ENCODE peak calls at places on chromosomes 1 and 21, in nine cellular contexts. One of them, this sample, is unnamed.

GRCh38 chr1:208962867-208963266 is 620.6 kb upstream of the CAMK1G start:
- DNase-seq in HFF-Myc: no peak
- DNase-seq in AG08396: no peak
- DNase-seq in T-helper 1 cell: no peak
- DNase-seq in tibial artery: no peak
- DNase-seq in GM03348: no peak
- DNase-seq in activated CD4-positive, alpha-beta T cell treated with anti-CD3 and anti-CD28 coated beads, Interleukin-2, amount 50 U/mL, for 1 hour: no peak
- DNase-seq in colonic mucosa: no peak
- DNase-seq in stimulated activated CD8-positive, alpha-beta memory T cell treated with anti-CD3 and anti-CD28 coated beads, Interleukin-4, amount 100 ng/mL, for 4 hours: no peak
- DNase-seq in this sample: no peak

GRCh38 chr1:203557390-203557789 is 63.4 kb downstream of the OPTC start:
- DNase-seq in stimulated activated CD8-positive, alpha-beta memory T cell treated with anti-CD3 and anti-CD28 coated beads, Interleukin-4, amount 100 ng/mL, for 4 hours: no peak
- DNase-seq in AG08396: peak; percentile 65
- DNase-seq in T-helper 1 cell: no peak
- DNase-seq in HFF-Myc: no peak
- DNase-seq in tibial artery: peak; percentile 87
- DNase-seq in activated CD4-positive, alpha-beta T cell treated with anti-CD3 and anti-CD28 coated beads, Interleukin-2, amount 50 U/mL, for 1 hour: no peak
- DNase-seq in colonic mucosa: no peak
- DNase-seq in GM03348: peak; percentile 78
- DNase-seq in this sample: no peak

GRCh38 chr1:186442651-186443114 is 18.2 kb downstream of the PDC start:
- DNase-seq in tibial artery: no peak
- DNase-seq in T-helper 1 cell: no peak
- DNase-seq in colonic mucosa: no peak
- DNase-seq in GM03348: peak; percentile 37
- DNase-seq in HFF-Myc: no peak
- DNase-seq in AG08396: no peak
- DNase-seq in stimulated activated CD8-positive, alpha-beta memory T cell treated with anti-CD3 and anti-CD28 coated beads, Interleukin-4, amount 100 ng/mL, for 4 hours: no peak
- DNase-seq in activated CD4-positive, alpha-beta T cell treated with anti-CD3 and anti-CD28 coated beads, Interleukin-2, amount 50 U/mL, for 1 hour: no peak
- DNase-seq in this sample: no peak

GRCh38 chr1:93332368-93332767 is 13.3 kb upstream of the DR1 start:
- DNase-seq in T-helper 1 cell: no peak
- DNase-seq in stimulated activated CD8-positive, alpha-beta memory T cell treated with anti-CD3 and anti-CD28 coated beads, Interleukin-4, amount 100 ng/mL, for 4 hours: no peak
- DNase-seq in tibial artery: no peak
- DNase-seq in colonic mucosa: no peak
- DNase-seq in GM03348: no peak
- DNase-seq in HFF-Myc: no peak
- DNase-seq in AG08396: no peak
- DNase-seq in activated CD4-positive, alpha-beta T cell treated with anti-CD3 and anti-CD28 coated beads, Interleukin-2, amount 50 U/mL, for 1 hour: no peak
- DNase-seq in this sample: no peak

GRCh38 chr1:247447162-247447909 is 10.6 kb downstream of the OR2B11 start:
- DNase-seq in stimulated activated CD8-positive, alpha-beta memory T cell treated with anti-CD3 and anti-CD28 coated beads, Interleukin-4, amount 100 ng/mL, for 4 hours: no peak
- DNase-seq in colonic mucosa: no peak
- DNase-seq in T-helper 1 cell: no peak
- DNase-seq in AG08396: no peak
- DNase-seq in HFF-Myc: no peak
- DNase-seq in tibial artery: no peak
- DNase-seq in activated CD4-positive, alpha-beta T cell treated with anti-CD3 and anti-CD28 coated beads, Interleukin-2, amount 50 U/mL, for 1 hour: no peak
- DNase-seq in GM03348: no peak
- DNase-seq in this sample: no peak

GRCh38 chr1:71400050-71400449 is 319.2 kb upstream of the ZRANB2 start:
- DNase-seq in AG08396: no peak
- DNase-seq in T-helper 1 cell: no peak
- DNase-seq in colonic mucosa: no peak
- DNase-seq in stimulated activated CD8-positive, alpha-beta memory T cell treated with anti-CD3 and anti-CD28 coated beads, Interleukin-4, amount 100 ng/mL, for 4 hours: no peak
- DNase-seq in tibial artery: no peak
- DNase-seq in GM03348: no peak
- DNase-seq in activated CD4-positive, alpha-beta T cell treated with anti-CD3 and anti-CD28 coated beads, Interleukin-2, amount 50 U/mL, for 1 hour: no peak
- DNase-seq in HFF-Myc: no peak
- DNase-seq in this sample: no peak

GRCh38 chr21:36718951-36719501 is 20.1 kb downstream of the SIM2 start:
- DNase-seq in HFF-Myc: no peak
- DNase-seq in T-helper 1 cell: no peak
- DNase-seq in tibial artery: peak; percentile 54
- DNase-seq in colonic mucosa: peak; percentile 85
- DNase-seq in AG08396: no peak
- DNase-seq in activated CD4-positive, alpha-beta T cell treated with anti-CD3 and anti-CD28 coated beads, Interleukin-2, amount 50 U/mL, for 1 hour: no peak
- DNase-seq in GM03348: no peak
- DNase-seq in stimulated activated CD8-positive, alpha-beta memory T cell treated with anti-CD3 and anti-CD28 coated beads, Interleukin-4, amount 100 ng/mL, for 4 hours: no peak
- DNase-seq in this sample: peak; percentile 84

GRCh38 chr1:219900201-219900600 is 28.2 kb downstream of the SLC30A10 start:
- DNase-seq in activated CD4-positive, alpha-beta T cell treated with anti-CD3 and anti-CD28 coated beads, Interleukin-2, amount 50 U/mL, for 1 hour: no peak
- DNase-seq in stimulated activated CD8-positive, alpha-beta memory T cell treated with anti-CD3 and anti-CD28 coated beads, Interleukin-4, amount 100 ng/mL, for 4 hours: no peak
- DNase-seq in HFF-Myc: no peak
- DNase-seq in AG08396: no peak
- DNase-seq in tibial artery: no peak
- DNase-seq in T-helper 1 cell: no peak
- DNase-seq in GM03348: no peak
- DNase-seq in colonic mucosa: no peak
- DNase-seq in this sample: no peak

GRCh38 chr1:16236091-16236494 is 890 bp downstream of the CPLANE2 start:
- DNase-seq in HFF-Myc: no peak
- DNase-seq in GM03348: peak; percentile 50
- DNase-seq in stimulated activated CD8-positive, alpha-beta memory T cell treated with anti-CD3 and anti-CD28 coated beads, Interleukin-4, amount 100 ng/mL, for 4 hours: peak; percentile 15
- DNase-seq in colonic mucosa: peak; percentile 66
- DNase-seq in tibial artery: no peak
- DNase-seq in AG08396: peak; percentile 57
- DNase-seq in T-helper 1 cell: peak; percentile 37
- DNase-seq in activated CD4-positive, alpha-beta T cell treated with anti-CD3 and anti-CD28 coated beads, Interleukin-2, amount 50 U/mL, for 1 hour: peak; percentile 49
- DNase-seq in this sample: peak; percentile 78

GRCh38 chr21:20301395-20301794 is 696.8 kb upstream of the NCAM2 start:
- DNase-seq in stimulated activated CD8-positive, alpha-beta memory T cell treated with anti-CD3 and anti-CD28 coated beads, Interleukin-4, amount 100 ng/mL, for 4 hours: no peak
- DNase-seq in colonic mucosa: no peak
- DNase-seq in GM03348: no peak
- DNase-seq in AG08396: no peak
- DNase-seq in activated CD4-positive, alpha-beta T cell treated with anti-CD3 and anti-CD28 coated beads, Interleukin-2, amount 50 U/mL, for 1 hour: no peak
- DNase-seq in HFF-Myc: no peak
- DNase-seq in T-helper 1 cell: no peak
- DNase-seq in tibial artery: no peak
- DNase-seq in this sample: no peak

GRCh38 chr1:80164150-80164549 is 1157.6 kb upstream of the ADGRL4 start:
- DNase-seq in GM03348: no peak
- DNase-seq in AG08396: no peak
- DNase-seq in activated CD4-positive, alpha-beta T cell treated with anti-CD3 and anti-CD28 coated beads, Interleukin-2, amount 50 U/mL, for 1 hour: no peak
- DNase-seq in HFF-Myc: no peak
- DNase-seq in stimulated activated CD8-positive, alpha-beta memory T cell treated with anti-CD3 and anti-CD28 coated beads, Interleukin-4, amount 100 ng/mL, for 4 hours: no peak
- DNase-seq in tibial artery: no peak
- DNase-seq in colonic mucosa: no peak
- DNase-seq in T-helper 1 cell: no peak
- DNase-seq in this sample: no peak

GRCh38 chr1:209655412-209655811 is 3.2 kb upstream of the LAMB3 start:
- DNase-seq in GM03348: no peak
- DNase-seq in tibial artery: no peak
- DNase-seq in stimulated activated CD8-positive, alpha-beta memory T cell treated with anti-CD3 and anti-CD28 coated beads, Interleukin-4, amount 100 ng/mL, for 4 hours: no peak
- DNase-seq in HFF-Myc: no peak
- DNase-seq in activated CD4-positive, alpha-beta T cell treated with anti-CD3 and anti-CD28 coated beads, Interleukin-2, amount 50 U/mL, for 1 hour: no peak
- DNase-seq in colonic mucosa: no peak
- DNase-seq in AG08396: no peak
- DNase-seq in T-helper 1 cell: no peak
- DNase-seq in this sample: no peak

GRCh38 chr1:46492269-46492853 is 2.7 kb downstream of the DMBX1 start:
- DNase-seq in stimulated activated CD8-positive, alpha-beta memory T cell treated with anti-CD3 and anti-CD28 coated beads, Interleukin-4, amount 100 ng/mL, for 4 hours: no peak
- DNase-seq in tibial artery: no peak
- DNase-seq in activated CD4-positive, alpha-beta T cell treated with anti-CD3 and anti-CD28 coated beads, Interleukin-2, amount 50 U/mL, for 1 hour: no peak
- DNase-seq in T-helper 1 cell: no peak
- DNase-seq in HFF-Myc: no peak
- DNase-seq in GM03348: no peak
- DNase-seq in AG08396: no peak
- DNase-seq in colonic mucosa: no peak
- DNase-seq in this sample: no peak

GRCh38 chr1:245855846-245856730 is 651.0 kb downstream of the SMYD3 start:
- DNase-seq in stimulated activated CD8-positive, alpha-beta memory T cell treated with anti-CD3 and anti-CD28 coated beads, Interleukin-4, amount 100 ng/mL, for 4 hours: no peak
- DNase-seq in HFF-Myc: no peak
- DNase-seq in GM03348: no peak
- DNase-seq in AG08396: no peak
- DNase-seq in colonic mucosa: no peak
- DNase-seq in tibial artery: no peak
- DNase-seq in T-helper 1 cell: no peak
- DNase-seq in activated CD4-positive, alpha-beta T cell treated with anti-CD3 and anti-CD28 coated beads, Interleukin-2, amount 50 U/mL, for 1 hour: no peak
- DNase-seq in this sample: no peak

GRCh38 chr1:96721053-96721381 is 567 bp upstream of the PTBP2 start:
- DNase-seq in T-helper 1 cell: no peak
- DNase-seq in stimulated activated CD8-positive, alpha-beta memory T cell treated with anti-CD3 and anti-CD28 coated beads, Interleukin-4, amount 100 ng/mL, for 4 hours: no peak
- DNase-seq in colonic mucosa: no peak
- DNase-seq in GM03348: no peak
- DNase-seq in activated CD4-positive, alpha-beta T cell treated with anti-CD3 and anti-CD28 coated beads, Interleukin-2, amount 50 U/mL, for 1 hour: no peak
- DNase-seq in tibial artery: no peak
- DNase-seq in HFF-Myc: no peak
- DNase-seq in AG08396: no peak
- DNase-seq in this sample: no peak

GRCh38 chr1:226882187-226882586 is 11.8 kb downstream of the PSEN2 start:
- DNase-seq in AG08396: no peak
- DNase-seq in HFF-Myc: no peak
- DNase-seq in GM03348: no peak
- DNase-seq in stimulated activated CD8-positive, alpha-beta memory T cell treated with anti-CD3 and anti-CD28 coated beads, Interleukin-4, amount 100 ng/mL, for 4 hours: no peak
- DNase-seq in colonic mucosa: no peak
- DNase-seq in T-helper 1 cell: no peak
- DNase-seq in tibial artery: no peak
- DNase-seq in activated CD4-positive, alpha-beta T cell treated with anti-CD3 and anti-CD28 coated beads, Interleukin-2, amount 50 U/mL, for 1 hour: no peak
- DNase-seq in this sample: no peak

GRCh38 chr1:110483308-110483685 is 32.3 kb downstream of the PROK1 start:
- DNase-seq in colonic mucosa: no peak
- DNase-seq in T-helper 1 cell: no peak
- DNase-seq in stimulated activated CD8-positive, alpha-beta memory T cell treated with anti-CD3 and anti-CD28 coated beads, Interleukin-4, amount 100 ng/mL, for 4 hours: no peak
- DNase-seq in HFF-Myc: no peak
- DNase-seq in AG08396: no peak
- DNase-seq in GM03348: no peak
- DNase-seq in tibial artery: no peak
- DNase-seq in activated CD4-positive, alpha-beta T cell treated with anti-CD3 and anti-CD28 coated beads, Interleukin-2, amount 50 U/mL, for 1 hour: no peak
- DNase-seq in this sample: no peak

GRCh38 chr1:231497629-231498152 is 30.8 kb upstream of the TSNAX start:
- DNase-seq in tibial artery: no peak
- DNase-seq in AG08396: no peak
- DNase-seq in activated CD4-positive, alpha-beta T cell treated with anti-CD3 and anti-CD28 coated beads, Interleukin-2, amount 50 U/mL, for 1 hour: no peak
- DNase-seq in T-helper 1 cell: no peak
- DNase-seq in stimulated activated CD8-positive, alpha-beta memory T cell treated with anti-CD3 and anti-CD28 coated beads, Interleukin-4, amount 100 ng/mL, for 4 hours: no peak
- DNase-seq in GM03348: no peak
- DNase-seq in colonic mucosa: no peak
- DNase-seq in HFF-Myc: no peak
- DNase-seq in this sample: no peak

GRCh38 chr1:232508161-232508661 is 121.7 kb downstream of the SIPA1L2 start:
- DNase-seq in tibial artery: no peak
- DNase-seq in AG08396: no peak
- DNase-seq in stimulated activated CD8-positive, alpha-beta memory T cell treated with anti-CD3 and anti-CD28 coated beads, Interleukin-4, amount 100 ng/mL, for 4 hours: no peak
- DNase-seq in colonic mucosa: no peak
- DNase-seq in activated CD4-positive, alpha-beta T cell treated with anti-CD3 and anti-CD28 coated beads, Interleukin-2, amount 50 U/mL, for 1 hour: no peak
- DNase-seq in HFF-Myc: no peak
- DNase-seq in GM03348: no peak
- DNase-seq in T-helper 1 cell: no peak
- DNase-seq in this sample: no peak

GRCh38 chr1:154937988-154938386 is 1.5 kb upstream of the PMVK start:
- DNase-seq in stimulated activated CD8-positive, alpha-beta memory T cell treated with anti-CD3 and anti-CD28 coated beads, Interleukin-4, amount 100 ng/mL, for 4 hours: no peak
- DNase-seq in HFF-Myc: no peak
- DNase-seq in colonic mucosa: no peak
- DNase-seq in tibial artery: no peak
- DNase-seq in GM03348: no peak
- DNase-seq in AG08396: no peak
- DNase-seq in T-helper 1 cell: no peak
- DNase-seq in activated CD4-positive, alpha-beta T cell treated with anti-CD3 and anti-CD28 coated beads, Interleukin-2, amount 50 U/mL, for 1 hour: no peak
- DNase-seq in this sample: no peak

GRCh38 chr21:37373539-37373938 is 7.0 kb downstream of the DYRK1A start:
- DNase-seq in AG08396: no peak
- DNase-seq in activated CD4-positive, alpha-beta T cell treated with anti-CD3 and anti-CD28 coated beads, Interleukin-2, amount 50 U/mL, for 1 hour: no peak
- DNase-seq in HFF-Myc: no peak
- DNase-seq in T-helper 1 cell: no peak
- DNase-seq in GM03348: no peak
- DNase-seq in colonic mucosa: no peak
- DNase-seq in stimulated activated CD8-positive, alpha-beta memory T cell treated with anti-CD3 and anti-CD28 coated beads, Interleukin-4, amount 100 ng/mL, for 4 hours: no peak
- DNase-seq in tibial artery: no peak
- DNase-seq in this sample: no peak

GRCh38 chr1:206012086-206012859 is 9.1 kb upstream of the RAB7B start:
- DNase-seq in activated CD4-positive, alpha-beta T cell treated with anti-CD3 and anti-CD28 coated beads, Interleukin-2, amount 50 U/mL, for 1 hour: no peak
- DNase-seq in GM03348: no peak
- DNase-seq in AG08396: no peak
- DNase-seq in colonic mucosa: peak; percentile 91
- DNase-seq in HFF-Myc: no peak
- DNase-seq in T-helper 1 cell: no peak
- DNase-seq in stimulated activated CD8-positive, alpha-beta memory T cell treated with anti-CD3 and anti-CD28 coated beads, Interleukin-4, amount 100 ng/mL, for 4 hours: peak; percentile 26
- DNase-seq in tibial artery: peak; percentile 84
- DNase-seq in this sample: peak; percentile 95

GRCh38 chr1:26991310-26992116 is 2.0 kb upstream of the TRNP1 start:
- DNase-seq in AG08396: peak; percentile 59
- DNase-seq in colonic mucosa: no peak
- DNase-seq in HFF-Myc: peak; percentile 99
- DNase-seq in stimulated activated CD8-positive, alpha-beta memory T cell treated with anti-CD3 and anti-CD28 coated beads, Interleukin-4, amount 100 ng/mL, for 4 hours: no peak
- DNase-seq in tibial artery: no peak
- DNase-seq in GM03348: peak; percentile 56
- DNase-seq in activated CD4-positive, alpha-beta T cell treated with anti-CD3 and anti-CD28 coated beads, Interleukin-2, amount 50 U/mL, for 1 hour: no peak
- DNase-seq in T-helper 1 cell: no peak
- DNase-seq in this sample: no peak

GRCh38 chr1:37238376-37239224 is 204.3 kb upstream of the GRIK3 start:
- DNase-seq in T-helper 1 cell: no peak
- DNase-seq in activated CD4-positive, alpha-beta T cell treated with anti-CD3 and anti-CD28 coated beads, Interleukin-2, amount 50 U/mL, for 1 hour: no peak
- DNase-seq in colonic mucosa: no peak
- DNase-seq in tibial artery: no peak
- DNase-seq in GM03348: no peak
- DNase-seq in AG08396: no peak
- DNase-seq in stimulated activated CD8-positive, alpha-beta memory T cell treated with anti-CD3 and anti-CD28 coated beads, Interleukin-4, amount 100 ng/mL, for 4 hours: no peak
- DNase-seq in HFF-Myc: no peak
- DNase-seq in this sample: no peak

GRCh38 chr1:24468605-24469004 is 34.0 kb upstream of the RCAN3 start:
- DNase-seq in T-helper 1 cell: no peak
- DNase-seq in activated CD4-positive, alpha-beta T cell treated with anti-CD3 and anti-CD28 coated beads, Interleukin-2, amount 50 U/mL, for 1 hour: no peak
- DNase-seq in HFF-Myc: no peak
- DNase-seq in AG08396: no peak
- DNase-seq in stimulated activated CD8-positive, alpha-beta memory T cell treated with anti-CD3 and anti-CD28 coated beads, Interleukin-4, amount 100 ng/mL, for 4 hours: no peak
- DNase-seq in colonic mucosa: no peak
- DNase-seq in GM03348: no peak
- DNase-seq in tibial artery: no peak
- DNase-seq in this sample: no peak

GRCh38 chr1:78722521-78722920 is 72.9 kb downstream of the IFI44 start:
- DNase-seq in GM03348: peak; percentile 25
- DNase-seq in tibial artery: no peak
- DNase-seq in stimulated activated CD8-positive, alpha-beta memory T cell treated with anti-CD3 and anti-CD28 coated beads, Interleukin-4, amount 100 ng/mL, for 4 hours: no peak
- DNase-seq in HFF-Myc: no peak
- DNase-seq in T-helper 1 cell: no peak
- DNase-seq in colonic mucosa: no peak
- DNase-seq in activated CD4-positive, alpha-beta T cell treated with anti-CD3 and anti-CD28 coated beads, Interleukin-2, amount 50 U/mL, for 1 hour: no peak
- DNase-seq in AG08396: no peak
- DNase-seq in this sample: no peak

GRCh38 chr1:226485192-226485591 is 63.4 kb upstream of the STUM start:
- DNase-seq in T-helper 1 cell: no peak
- DNase-seq in stimulated activated CD8-positive, alpha-beta memory T cell treated with anti-CD3 and anti-CD28 coated beads, Interleukin-4, amount 100 ng/mL, for 4 hours: no peak
- DNase-seq in GM03348: no peak
- DNase-seq in AG08396: no peak
- DNase-seq in activated CD4-positive, alpha-beta T cell treated with anti-CD3 and anti-CD28 coated beads, Interleukin-2, amount 50 U/mL, for 1 hour: no peak
- DNase-seq in tibial artery: no peak
- DNase-seq in colonic mucosa: peak; percentile 53
- DNase-seq in HFF-Myc: no peak
- DNase-seq in this sample: no peak